ENCODE peak calls at places on chromosome X, in nine cellular contexts. U is CD8-positive, alpha-beta T cell; A is iPS DF 6.9; T is HCT116; Z is cardiac muscle cell; F is neuronal stem cell; G is HepG2; C is adrenal gland; Y is pancreas. X is an unnamed sample. For H3K4me1, the result is how much of the 10 kb centered on the place peaks cover.

GRCh38 chrX:78315745-78316144 is 11.7 kb downstream of the CYSLTR1 start:
- DNase-seq in T (no peak), Z (no peak), U (no peak), F (no peak), A (no peak), Y (no peak), G (no peak), C (no peak), X (no peak)

GRCh38 chrX:103656623-103657022 is 27.8 kb downstream of the TCEAL1 start:
- DNase-seq in Z (no peak), C (peak), F (no peak), A (no peak), G (no peak), U (no peak), T (peak), Y (no peak), X (no peak)

GRCh38 chrX:134743121-134743520 is 84.8 kb upstream of the PLAC1 start:
- DNase-seq in G (no peak), Z (peak), Y (no peak), A (no peak), U (no peak), F (no peak), T (no peak), C (no peak), X (no peak)

GRCh38 chrX:54721424-54721823 is 76.6 kb downstream of the ITIH6 start:
- DNase-seq in C (no peak), Z (no peak), U (no peak), Y (no peak), A (no peak), F (no peak), T (peak), G (no peak), X (no peak)

GRCh38 chrX:119669424-119670037 is 23.4 kb downstream of the SEPTIN6 start:
- DNase-seq in Z (no peak), G (peak), A (no peak), F (no peak), Y (no peak), T (no peak), U (no peak), C (peak), X (peak)

GRCh38 chrX:124349054-124349453 is 2.7 kb downstream of the SH2D1A start:
- DNase-seq in Z (no peak), U (no peak), Y (no peak), A (no peak), G (no peak), T (no peak), F (no peak), C (no peak), X (no peak)

GRCh38 chrX:101750744-101751143 is 91.1 kb upstream of the ARMCX2 start:
- DNase-seq in A (no peak), G (no peak), Z (no peak), Y (no peak), F (no peak), T (no peak), U (no peak), C (no peak), X (no peak)

GRCh38 chrX:110665223-110665622 is 130.4 kb downstream of the CHRDL1 start:
- DNase-seq in Z (no peak), A (no peak), T (no peak), G (no peak), U (no peak), Y (no peak), C (no peak), F (no peak), X (no peak)

GRCh38 chrX:155028749-155029360 is 2.2 kb downstream of the FUNDC2 start:
- DNase-seq in G (no peak), T (no peak), C (no peak), A (no peak), F (no peak), Z (peak), Y (no peak), U (no peak), X (no peak)

GRCh38 chrX:118961866-118962560 is 12.4 kb upstream of the LONRF3 start:
- DNase-seq in Y (no peak), T (no peak), F (no peak), C (no peak), Z (no peak), U (no peak), A (no peak), G (no peak), X (no peak)

GRCh38 chrX:131289527-131289926 is 421 bp upstream of the IGSF1 start:
- DNase-seq in A (no peak), F (no peak), T (no peak), Y (no peak), Z (no peak), G (no peak), C (no peak), U (no peak), X (no peak)

GRCh38 chrX:153928846-153929245 is 2.8 kb upstream of the ARHGAP4 start:
- DNase-seq in C (peak), Z (no peak), G (no peak), A (no peak), F (no peak), U (no peak), T (no peak), Y (peak), X (no peak)

GRCh38 chrX:15744181-15744867 is 6.3 kb downstream of the CA5B start:
- DNase-seq in A (no peak), F (no peak), Z (peak), U (no peak), C (peak), G (peak), Y (peak), T (no peak), X (peak)

GRCh38 chrX:12142661-12143060 is 4.4 kb downstream of the FRMPD4 start:
- DNase-seq in Z (no peak), Y (no peak), T (no peak), A (no peak), U (no peak), G (no peak), C (no peak), F (no peak), X (no peak)

GRCh38 chrX:129842510-129843208 is 1.0 kb downstream of the ZDHHC9 start:
- DNase-seq in G (peak), A (no peak), U (no peak), Y (peak), T (no peak), Z (peak), F (no peak), C (peak), X (peak)

GRCh38 chrX:72115380-72115779 is 16.3 kb downstream of the RTL5 start:
- DNase-seq in A (no peak), F (no peak), T (no peak), Y (no peak), G (no peak), C (no peak), U (no peak), Z (no peak), X (no peak)

GRCh38 chrX:41142130-41142529 is 56.9 kb downstream of the USP9X start:
- DNase-seq in U (no peak), A (no peak), Y (no peak), T (no peak), F (no peak), Z (peak), G (no peak), C (no peak), X (no peak)

GRCh38 chrX:10399152-10399741 is 221.1 kb downstream of the MID1 start:
- DNase-seq in G (no peak), U (no peak), A (peak), T (no peak), C (no peak), Z (peak), Y (no peak), F (no peak), X (no peak)

GRCh38 chrX:3699841-3700381 is 13.5 kb downstream of the PRKX start:
- DNase-seq in C (no peak), F (no peak), G (no peak), A (no peak), U (no peak), Y (no peak), Z (peak), T (no peak), X (no peak)

GRCh38 chrX:9337056-9337455 is 127.8 kb upstream of the TBL1X start:
- DNase-seq in G (no peak), U (no peak), Z (peak), A (no peak), F (no peak), C (peak), T (no peak), Y (no peak), X (no peak)

GRCh38 chrX:63754141-63754859 is 30.7 kb downstream of the ARHGEF9 start:
- DNase-seq in T (no peak), U (peak), C (peak), G (no peak), F (no peak), A (no peak), Z (peak), Y (no peak), X (no peak)

GRCh38 chrX:53047228-53047627 is 1.4 kb upstream of the GPR173 start:
- DNase-seq in U (no peak), Y (no peak), C (no peak), F (no peak), T (no peak), G (no peak), A (no peak), Z (no peak), X (no peak)

GRCh38 chrX:81202413-81202794 is 502 bp downstream of the SH3BGRL start:
- DNase-seq in U (peak), T (no peak), C (no peak), G (no peak), A (no peak), F (no peak), Z (no peak), Y (no peak), X (no peak)

GRCh38 chrX:152642931-152643525 is 5.3 kb downstream of the GABRQ start:
- DNase-seq in T (no peak), U (no peak), Y (no peak), C (no peak), G (no peak), A (no peak), F (no peak), Z (no peak), X (no peak)

GRCh38 chrX:49627030-49627777 is 28.4 kb downstream of the GAGE1 start:
- DNase-seq in A (peak), G (peak), Y (no peak), C (peak), T (peak), F (no peak), Z (peak), U (peak), X (peak)

GRCh38 chrX:39830414-39830813 is 267.3 kb downstream of the BCOR start:
- DNase-seq in U (no peak), A (no peak), T (no peak), F (no peak), Y (no peak), Z (no peak), C (no peak), G (no peak), X (no peak)

GRCh38 chrX:112011376-112011775 is 71.2 kb downstream of the TRPC5 start:
- DNase-seq in T (no peak), Z (no peak), F (no peak), A (no peak), G (no peak), U (no peak), C (no peak), Y (no peak), X (no peak)

GRCh38 chrX:65035451-65035779 is 59.2 kb upstream of the ZC4H2 start:
- DNase-seq in F (no peak), G (no peak), A (no peak), Y (peak), U (no peak), C (peak), T (no peak), Z (peak), X (peak)

GRCh38 chrX:96464880-96465558 is 219.6 kb upstream of the DIAPH2 start:
- DNase-seq in Z (no peak), C (no peak), G (peak), A (no peak), U (no peak), F (no peak), T (no peak), Y (no peak), X (no peak)

GRCh38 chrX:138018145-138018799 is 452.3 kb downstream of the ZIC3 start:
- DNase-seq in T (no peak), C (peak), Y (no peak), G (no peak), Z (no peak), A (no peak), U (no peak), F (no peak), X (no peak)

GRCh38 chrX:155086202-155086840 is 15.0 kb downstream of the BRCC3 start:
- DNase-seq in Y (no peak), A (peak), C (peak), Z (peak), U (peak), G (peak), F (no peak), T (peak), X (no peak)

DNA sequence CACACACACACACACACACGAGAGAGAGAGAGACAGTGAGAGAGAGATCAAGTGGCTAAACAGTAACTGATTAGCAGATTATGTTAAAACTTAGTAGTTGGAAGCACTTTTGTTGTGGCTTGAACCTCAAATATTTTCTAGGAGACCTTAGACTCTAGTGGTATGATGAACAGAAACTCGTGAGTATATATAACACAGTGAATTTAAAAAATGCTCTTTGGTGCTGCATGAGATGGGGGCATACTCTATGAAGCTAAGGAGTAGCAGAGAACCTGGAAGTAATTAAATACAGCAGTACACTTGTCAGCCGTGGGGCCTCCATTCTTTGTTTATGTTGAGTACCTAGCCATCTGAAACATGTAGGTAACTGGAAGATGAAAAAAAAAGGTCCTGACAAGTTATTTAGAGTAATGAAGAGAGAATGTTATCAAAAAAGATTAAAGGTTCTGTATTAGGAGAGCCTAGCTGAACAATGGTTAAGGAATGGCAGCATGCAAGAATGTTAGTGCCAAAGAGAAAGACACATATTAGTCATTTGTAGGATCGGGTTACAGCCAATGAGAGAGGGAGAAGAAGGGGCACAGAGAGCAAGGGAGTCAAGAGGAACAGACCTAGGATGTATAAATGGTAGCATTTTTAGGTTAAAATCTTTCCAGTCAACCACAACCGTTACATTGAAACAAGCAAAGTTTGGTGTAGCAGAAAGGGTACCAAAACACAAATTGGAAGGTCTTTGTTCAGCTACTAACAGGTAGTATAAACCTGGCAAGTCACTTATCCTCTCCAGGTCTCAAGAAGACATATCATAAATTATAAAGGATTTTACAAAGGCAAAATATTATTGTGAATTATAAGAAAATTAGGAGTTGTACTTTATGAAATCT is 316.7 kb upstream of the DIPK2B start:
- DNase-seq in A (no peak), Y (no peak), Z (peak), T (peak), U (no peak), C (no peak), G (peak), F (no peak), X (no peak)
- H3K27ac ChIP-seq in A (no peak), Y (no peak), Z (no peak), T (peak), U (no peak), C (no peak), G (no peak), F (no peak), X (no peak)

GRCh38 chrX:25016361-25016671 is 551 bp upstream of the ARX start:
- DNase-seq in Y (no peak), C (no peak), G (no peak), U (no peak), A (no peak), T (no peak), Z (no peak), F (no peak), X (no peak)
- H3K4me3 ChIP-seq in Y (no peak), C (no peak), G (no peak), U (no peak), A (no peak), T (no peak), Z (no peak), F (no peak), X (no peak)

DNA sequence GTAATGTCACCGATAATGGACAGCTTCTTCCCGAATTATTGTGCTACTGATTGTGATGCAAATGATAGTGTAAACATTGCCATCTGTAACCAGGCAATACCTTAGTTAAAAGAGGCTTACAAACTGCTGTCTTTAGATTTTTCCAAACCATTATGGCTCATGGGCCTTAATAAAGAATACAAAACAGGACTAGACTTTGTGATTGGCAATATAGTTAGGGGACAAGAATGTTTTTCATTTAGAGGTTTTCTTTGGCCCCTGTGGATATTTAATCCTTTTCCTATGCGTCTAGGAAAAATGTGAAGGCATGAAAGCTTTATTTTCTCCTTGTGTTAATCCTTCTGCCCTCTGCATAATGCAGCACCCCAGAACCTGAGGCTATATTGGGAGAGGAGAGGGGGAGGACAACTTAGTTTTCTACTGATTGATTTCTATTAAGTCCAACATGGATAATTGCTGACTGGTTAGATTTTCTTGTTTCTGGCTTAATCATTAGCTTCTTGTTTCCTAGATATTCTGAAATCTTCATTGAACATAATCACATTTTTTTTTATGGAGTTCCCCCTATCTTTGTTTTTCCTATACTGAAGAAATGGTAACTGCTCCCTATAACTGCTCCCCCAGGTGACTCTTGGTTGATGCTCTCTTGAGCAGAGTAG is 1.9 kb downstream of the PRPS1 start:
- DNase-seq in Z (no peak), C (no peak), A (no peak), U (no peak), T (no peak), G (no peak), Y (no peak), F (no peak), X (no peak)
- H3K4me1 ChIP-seq in Z (under half), C (under half), A (under half), U (under half), T (under half), G (under half), Y (under half), F (under half), X (under half)

GRCh38 chrX:13694983-13695382 is 6.1 kb downstream of the RAB9A start:
- DNase-seq in T (no peak), A (no peak), Z (no peak), Y (no peak), U (no peak), F (no peak), G (no peak), C (no peak), X (no peak)
- H3K27ac ChIP-seq in T (no peak), A (no peak), Z (no peak), Y (no peak), U (no peak), F (no peak), G (no peak), C (no peak), X (no peak)

DNA sequence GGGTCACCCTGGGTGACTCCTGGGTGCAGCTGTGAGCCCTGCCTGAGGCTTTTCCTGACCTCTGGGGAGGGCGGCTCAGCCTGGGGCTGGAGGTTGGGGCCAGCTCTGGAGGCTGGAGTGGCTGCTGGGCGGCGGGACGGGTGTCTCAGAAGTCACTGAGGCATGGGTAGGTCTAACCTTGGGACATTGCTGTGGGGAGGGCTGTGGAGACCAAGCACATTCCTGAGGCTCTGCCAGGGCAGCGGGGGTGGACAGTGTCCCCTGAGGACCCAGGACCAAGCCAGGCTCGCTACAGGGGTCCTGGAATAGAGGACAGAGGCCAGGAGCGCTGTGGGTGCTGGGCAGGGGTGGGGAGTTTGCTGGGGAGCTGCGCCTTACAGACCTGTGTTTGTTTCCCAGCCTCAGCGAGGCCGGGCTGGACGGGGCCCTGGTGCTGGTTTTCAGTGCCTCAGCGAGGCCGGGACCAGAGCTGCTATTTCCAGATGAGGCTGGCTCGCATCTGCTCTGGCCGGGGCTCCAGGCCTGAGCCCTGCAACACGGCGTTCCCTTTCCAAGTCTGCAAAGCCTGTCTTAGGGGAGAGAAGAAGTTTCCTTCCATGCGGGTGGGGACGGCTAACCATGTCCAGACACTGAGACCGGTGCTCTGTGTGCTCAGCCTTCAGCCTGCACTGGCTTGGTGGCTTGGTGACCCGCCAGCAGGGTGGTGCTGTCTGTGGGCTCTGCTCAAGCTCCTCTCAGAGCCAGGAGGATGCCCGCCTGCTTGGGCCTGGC is 3.0 kb upstream of the SLC25A6 start:
- DNase-seq in T (no peak), F (no peak), G (no peak), Y (peak), A (no peak), C (peak), Z (no peak), U (no peak), X (no peak)
- H3K4me3 ChIP-seq in T (no peak), F (no peak), G (no peak), Y (no peak), A (no peak), C (no peak), Z (no peak), U (no peak), X (no peak)

GRCh38 chrX:45755719-45756118 is 555.0 kb upstream of the DIPK2B start:
- DNase-seq in U (no peak), Z (no peak), F (no peak), Y (no peak), C (no peak), T (no peak), A (no peak), G (no peak), X (no peak)
- H3K4me1 ChIP-seq in U (under half), Z (under half), F (under half), Y (under half), C (under half), T (half or more), A (under half), G (under half), X (under half)

GRCh38 chrX:47614618-47615017 is 5.0 kb downstream of the SYN1 start:
- DNase-seq in Z (no peak), T (no peak), A (no peak), Y (no peak), F (no peak), U (no peak), C (no peak), G (no peak), X (no peak)
- H3K27ac ChIP-seq in Z (no peak), T (no peak), A (no peak), Y (no peak), F (no peak), U (no peak), C (no peak), G (no peak), X (no peak)

GRCh38 chrX:108735087-108735679 is 1.2 kb downstream of the IRS4 start:
- DNase-seq in T (no peak), F (no peak), Z (no peak), C (no peak), A (no peak), Y (peak), G (no peak), U (no peak), X (no peak)

GRCh38 chrX:108737754-108738153 is 1.4 kb upstream of the IRS4 start:
- DNase-seq in C (no peak), T (no peak), U (no peak), Y (no peak), Z (no peak), F (no peak), A (no peak), G (no peak), X (no peak)

GRCh38 chrX:108734426-108734825 is 1.9 kb downstream of the IRS4 start:
- DNase-seq in T (no peak), C (no peak), F (no peak), Y (peak), U (no peak), A (no peak), Z (no peak), G (no peak), X (no peak)

GRCh38 chrX:108736509-108737479 is at the start of gene IRS4:
- DNase-seq in Z (peak), C (peak), A (peak), T (no peak), U (no peak), F (peak), G (peak), Y (peak), X (no peak)

GRCh38 chrX:108735680-108736508 is 469 bp downstream of the IRS4 start:
- DNase-seq in Z (peak), U (no peak), Y (peak), T (no peak), G (no peak), F (no peak), A (no peak), C (no peak), X (no peak)
- H3K4me3 ChIP-seq in Z (peak), U (no peak), Y (no peak), T (no peak), G (peak), F (peak), A (peak), C (no peak), X (peak)